ENCODE peak calls at places on chromosomes 2 and 18, in ten cellular contexts. V, J, N, S, B, I, K, Y, F and R are unnamed samples. For H3K4me1, the result is how much of the 10 kb centered on the place peaks cover.

GRCh38 chr2:149470046-149470445 is 117.5 kb downstream of the MMADHC start:
- DNase-seq in V (no peak), J (no peak), N (no peak), S (no peak), B (no peak), I (no peak), K (no peak), Y (no peak), F (no peak), R (no peak)

GRCh38 chr2:174699993-174700766 is 64.1 kb downstream of the CHRNA1 start:
- DNase-seq in V (no peak), J (no peak), N (no peak), S (peak), B (no peak), I (no peak), K (no peak), Y (no peak), F (no peak), R (no peak)

GRCh38 chr2:8636691-8637636 is 44.9 kb upstream of the ID2 start:
- DNase-seq in V (no peak), J (no peak), N (peak), S (no peak), B (no peak), I (peak), K (peak), Y (no peak), F (no peak), R (no peak)

GRCh38 chr2:119748135-119748534 is 11.6 kb upstream of the PTPN4 start:
- DNase-seq in V (no peak), J (no peak), N (no peak), S (no peak), B (no peak), I (no peak), K (no peak), Y (no peak), F (no peak), R (no peak)

GRCh38 chr2:43212931-43213330 is 13.5 kb downstream of the ZFP36L2 start:
- DNase-seq in V (no peak), J (peak), N (no peak), S (no peak), B (peak), I (no peak), K (peak), Y (peak), F (peak), R (no peak)

GRCh38 chr18:10072659-10073309 is 159.0 kb downstream of the VAPA start:
- DNase-seq in V (no peak), J (no peak), N (no peak), S (peak), B (no peak), I (no peak), K (no peak), Y (no peak), F (no peak), R (no peak)

GRCh38 chr2:37851828-37852584 is 73.1 kb upstream of the RMDN2 start:
- DNase-seq in V (no peak), J (no peak), N (no peak), S (no peak), B (no peak), I (no peak), K (no peak), Y (no peak), F (no peak), R (no peak)

GRCh38 chr18:9842446-9842845 is 43.3 kb upstream of the TXNDC2 start:
- DNase-seq in V (no peak), J (no peak), N (no peak), S (no peak), B (no peak), I (no peak), K (no peak), Y (no peak), F (no peak), R (no peak)

GRCh38 chr2:174753038-174753633 is 11.1 kb downstream of the CHRNA1 start:
- DNase-seq in V (peak), J (no peak), N (no peak), S (peak), B (no peak), I (no peak), K (no peak), Y (no peak), F (no peak), R (no peak)

GRCh38 chr2:158501301-158501700 is 44.5 kb downstream of the PKP4 start:
- DNase-seq in V (no peak), J (no peak), N (no peak), S (no peak), B (no peak), I (no peak), K (no peak), Y (no peak), F (no peak), R (no peak)

GRCh38 chr18:40168026-40168425 is 1787.0 kb upstream of the PIK3C3 start:
- DNase-seq in V (no peak), J (no peak), N (no peak), S (no peak), B (no peak), I (no peak), K (no peak), Y (no peak), F (no peak), R (peak)

GRCh38 chr2:238100049-238100820 is at the start of gene ESPNL:
- DNase-seq in V (no peak), J (no peak), N (no peak), S (peak), B (no peak), I (peak), K (no peak), Y (no peak), F (peak), R (no peak)

DNA sequence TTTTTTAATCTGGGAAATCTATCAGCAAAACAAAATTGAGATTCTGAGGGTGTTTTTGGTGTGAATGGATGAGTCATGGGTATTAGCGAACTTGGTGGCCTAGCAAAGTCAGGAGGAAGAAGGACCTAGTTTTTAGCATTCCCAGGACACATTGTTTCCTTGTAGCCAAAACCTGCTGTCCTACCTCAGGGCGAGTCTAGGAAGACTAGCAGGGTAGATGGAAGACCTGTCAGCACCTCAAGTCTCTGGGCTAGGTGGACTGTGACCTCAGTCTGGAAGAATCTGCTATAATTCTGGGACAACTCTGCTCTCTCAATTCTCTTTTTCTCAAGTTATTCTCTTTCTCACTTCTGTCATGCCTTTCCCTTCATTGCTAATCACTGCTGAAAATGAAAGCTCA is 1399.3 kb upstream of the LRRTM1 start:
- DNase-seq in V (no peak), J (no peak), N (no peak), S (no peak), B (no peak), I (no peak), K (no peak), Y (no peak), F (no peak), R (no peak)
- TF ChIP-seq CTCF in V (no peak), J (no peak), N (no peak), S (no peak), B (no peak), I (no peak), K (no peak), Y (no peak), F (no peak), R (no peak)

GRCh38 chr2:224976629-224977525 is 65.4 kb downstream of the DOCK10 start:
- DNase-seq in V (no peak), J (no peak), N (no peak), S (no peak), B (no peak), I (no peak), K (no peak), Y (no peak), F (no peak), R (no peak)

GRCh38 chr2:224970311-224970710 is 72.0 kb downstream of the DOCK10 start:
- DNase-seq in V (no peak), J (no peak), N (no peak), S (no peak), B (no peak), I (no peak), K (no peak), Y (no peak), F (no peak), R (no peak)

GRCh38 chr2:224969633-224970292 is 72.5 kb downstream of the DOCK10 start:
- DNase-seq in V (no peak), J (no peak), N (no peak), S (no peak), B (no peak), I (no peak), K (no peak), Y (no peak), F (no peak), R (no peak)

GRCh38 chr2:224971214-224971613 is 71.1 kb downstream of the DOCK10 start:
- DNase-seq in V (peak), J (no peak), N (no peak), S (peak), B (no peak), I (peak), K (no peak), Y (no peak), F (peak), R (peak)

GRCh38 chr2:224973112-224974016 is 68.9 kb downstream of the DOCK10 start:
- DNase-seq in V (peak), J (no peak), N (no peak), S (peak), B (no peak), I (no peak), K (no peak), Y (no peak), F (no peak), R (peak)
- H3K4me1 ChIP-seq in V (half or more), J (under half), N (under half), S (under half), B (under half), I (under half), K (under half), Y (under half), F (under half), R (under half)

GRCh38 chr2:207139551-207139950 is 26.2 kb downstream of the KLF7 start:
- DNase-seq in V (no peak), J (no peak), N (no peak), S (no peak), B (no peak), I (no peak), K (no peak), Y (no peak), F (no peak), R (no peak)
- H3K27ac ChIP-seq in V (no peak), J (no peak), N (no peak), S (no peak), B (no peak), I (no peak), K (peak), Y (peak), F (peak), R (no peak)

GRCh38 chr2:47653036-47653435 is 129.9 kb upstream of the MSH6 start:
- DNase-seq in V (no peak), J (no peak), N (no peak), S (no peak), B (no peak), I (no peak), K (no peak), Y (no peak), F (no peak), R (no peak)

GRCh38 chr2:47652041-47652713 is 130.8 kb upstream of the MSH6 start:
- DNase-seq in V (no peak), J (no peak), N (no peak), S (no peak), B (no peak), I (no peak), K (no peak), Y (no peak), F (no peak), R (no peak)

GRCh38 chr2:47655563-47655880 is 127.4 kb upstream of the MSH6 start:
- DNase-seq in V (no peak), J (no peak), N (no peak), S (no peak), B (no peak), I (no peak), K (no peak), Y (no peak), F (no peak), R (no peak)

GRCh38 chr2:47654790-47655562 is 128.0 kb upstream of the MSH6 start:
- DNase-seq in V (no peak), J (no peak), N (no peak), S (peak), B (no peak), I (no peak), K (no peak), Y (no peak), F (no peak), R (no peak)

GRCh38 chr2:47653909-47654789 is 128.8 kb upstream of the MSH6 start:
- DNase-seq in V (no peak), J (no peak), N (peak), S (peak), B (no peak), I (no peak), K (peak), Y (no peak), F (no peak), R (no peak)
- TF ChIP-seq CTCF in V (no peak), J (no peak), N (no peak), S (peak), B (no peak), I (no peak), K (no peak), Y (no peak), F (no peak), R (peak)

GRCh38 chr2:27798948-27799645 is 27.6 kb downstream of the MRPL33 start:
- DNase-seq in V (no peak), J (peak), N (peak), S (peak), B (no peak), I (peak), K (peak), Y (peak), F (no peak), R (peak)
- H3K4me1 ChIP-seq in V (under half), J (half or more), N (under half), S (under half), B (under half), I (under half), K (under half), Y (half or more), F (half or more), R (under half)

DNA sequence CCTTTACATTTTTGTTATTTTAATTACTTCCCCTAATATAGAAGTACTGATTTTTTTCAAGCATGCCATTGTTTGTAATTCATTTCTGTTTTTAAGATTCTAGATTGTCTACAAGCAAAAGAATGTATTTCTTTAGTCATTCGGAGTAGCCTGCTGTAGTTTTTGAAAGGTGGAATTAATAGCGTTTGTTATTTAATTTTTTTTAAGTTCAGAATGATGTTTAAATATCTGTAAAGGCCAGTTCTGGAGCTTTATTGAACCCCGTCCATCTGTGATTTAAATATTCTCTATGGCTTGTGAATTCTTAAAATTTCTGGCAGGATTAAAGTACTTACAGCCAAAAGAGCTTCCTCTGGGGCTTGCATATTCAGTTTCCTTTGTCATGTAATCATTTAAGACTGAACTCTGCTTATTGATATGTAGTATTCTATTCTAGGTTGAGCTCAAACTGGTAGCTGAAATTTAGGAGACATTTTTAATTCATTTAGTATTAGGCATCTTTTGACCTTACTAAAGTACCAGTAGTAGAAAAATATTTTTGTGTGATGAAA is 5.2 kb downstream of the TGIF1 start:
- DNase-seq in V (no peak), J (no peak), N (no peak), S (no peak), B (no peak), I (no peak), K (no peak), Y (no peak), F (no peak), R (no peak)
- H3K27ac ChIP-seq in V (no peak), J (peak), N (no peak), S (peak), B (no peak), I (peak), K (peak), Y (peak), F (peak), R (peak)

GRCh38 chr2:193240752-193241151 is 1046.0 kb upstream of the TMEFF2 start:
- DNase-seq in V (no peak), J (no peak), N (no peak), S (peak), B (no peak), I (no peak), K (no peak), Y (no peak), F (no peak), R (peak)
- TF ChIP-seq CTCF in V (no peak), J (no peak), N (no peak), S (peak), B (no peak), I (no peak), K (no peak), Y (no peak), F (no peak), R (peak)

DNA sequence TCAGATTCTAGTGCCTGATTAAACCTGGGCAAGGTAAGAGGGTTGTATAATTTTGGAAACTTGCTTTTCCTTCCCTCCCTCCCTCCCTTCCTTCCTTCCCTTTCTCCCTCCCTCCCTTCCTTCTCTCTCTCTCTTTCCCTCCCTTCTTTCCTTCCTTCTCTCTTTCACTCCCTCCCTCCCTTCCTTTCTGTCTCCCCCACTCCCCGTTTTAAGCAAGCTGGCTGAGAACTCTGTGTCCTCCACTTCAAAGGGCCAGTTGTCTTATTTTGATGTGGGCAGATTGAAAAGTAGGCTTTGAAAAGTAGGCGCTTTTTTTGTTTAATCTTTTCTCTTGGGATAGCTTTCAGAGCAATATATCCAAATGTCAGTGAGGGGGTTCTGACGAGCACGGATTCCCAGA is 51.9 kb downstream of the CDK15 start:
- DNase-seq in V (no peak), J (no peak), N (no peak), S (no peak), B (no peak), I (no peak), K (no peak), Y (no peak), F (no peak), R (no peak)
- H3K4me1 ChIP-seq in V (under half), J (under half), N (under half), S (under half), B (under half), I (under half), K (under half), Y (under half), F (under half), R (under half)